ENCODE peak calls at places on chromosomes 12 and 14, in nine cellular contexts. W is PC-3; G is M059J; I is progenitor cell of endocrine pancreas; R is activated naive CD4-positive, alpha-beta T cell treated with anti-CD3 and anti-CD28 coated beads, Interleukin-2, amount 10 ng/mL, durations not matched to agents 7 days and 5 days; L is iris pigment epithelial cell; Y is right cardiac atrium; T is mucosa of descending colon; E is T-helper 17 cell. O is an unnamed sample.

GRCh38 chr12:31742891-31743290 is 14.1 kb upstream of the AMN1 start:
- DNase-seq in T (no peak), Y (no peak), W (no peak), L (no peak), R (no peak), E (no peak), G (no peak), I (no peak), O (no peak)

GRCh38 chr12:49233842-49234526 is 30.9 kb upstream of the TUBA1C start:
- DNase-seq in R (peak; percentile 47), I (no peak), W (no peak), G (peak; percentile 71), E (no peak), L (no peak), Y (peak; percentile 79), T (peak; percentile 48), O (peak; percentile 76)

GRCh38 chr12:19437996-19438395 is 1.3 kb upstream of the AEBP2 start:
- DNase-seq in L (no peak), W (no peak), E (no peak), T (no peak), I (no peak), G (no peak), R (no peak), Y (no peak), O (no peak)

GRCh38 chr14:94367896-94368590 is 20.4 kb downstream of the SERPINA1 start:
- DNase-seq in E (no peak), T (no peak), I (no peak), R (no peak), G (no peak), W (no peak), L (no peak), Y (no peak), O (no peak)

GRCh38 chr12:68446896-68447806 is 115.0 kb upstream of the MDM1 start:
- DNase-seq in T (no peak), E (no peak), R (no peak), G (no peak), L (peak; percentile 41), W (no peak), Y (no peak), I (no peak), O (no peak)

GRCh38 chr12:127717293-127717692 is 549.7 kb upstream of the TMEM132C start:
- DNase-seq in E (no peak), I (no peak), L (peak; percentile 31), Y (no peak), R (no peak), W (no peak), G (peak; percentile 30), T (no peak), O (no peak)

GRCh38 chr12:38053655-38054464 is 262.7 kb upstream of the ALG10B start:
- DNase-seq in W (peak; percentile 97), R (no peak), L (no peak), I (no peak), Y (no peak), T (peak; percentile 58), E (no peak), G (peak; percentile 52), O (peak; percentile 80)

GRCh38 chr14:71610797-71611196 is 321.4 kb upstream of the RGS6 start:
- DNase-seq in T (no peak), Y (no peak), R (no peak), L (no peak), G (no peak), W (no peak), E (no peak), I (no peak), O (peak; percentile 19)

O was measured in body of pancreas.